ENCODE peak calls at places on chromosomes 11 and 22, in four cellular contexts. One of them, this sample, is unnamed.

GRCh38 chr11:1297576-1298473 is 11.6 kb downstream of the TOLLIP start:
- DNase-seq in small intestine: peak
- DNase-seq in H1: no peak
- DNase-seq in colonic mucosa: no peak
- DNase-seq in this sample: peak

GRCh38 chr11:9016916-9017642 is 13.3 kb upstream of the NRIP3 start:
- DNase-seq in small intestine: no peak
- DNase-seq in H1: no peak
- DNase-seq in colonic mucosa: no peak
- DNase-seq in this sample: no peak

GRCh38 chr11:97461934-97462333 is 1072.1 kb downstream of the JRKL start:
- DNase-seq in small intestine: no peak
- DNase-seq in H1: no peak
- DNase-seq in colonic mucosa: no peak
- DNase-seq in this sample: no peak

GRCh38 chr11:103622296-103622695 is 414.1 kb upstream of the DDI1 start:
- DNase-seq in small intestine: no peak
- DNase-seq in H1: no peak
- DNase-seq in colonic mucosa: no peak
- DNase-seq in this sample: no peak

GRCh38 chr11:83278351-83278750 is 7.8 kb downstream of the CCDC90B start:
- DNase-seq in small intestine: no peak
- DNase-seq in H1: no peak
- DNase-seq in colonic mucosa: no peak
- DNase-seq in this sample: no peak

GRCh38 chr11:128503231-128503991 is 83.9 kb downstream of the ETS1 start:
- DNase-seq in small intestine: no peak
- DNase-seq in H1: no peak
- DNase-seq in colonic mucosa: no peak
- DNase-seq in this sample: no peak

GRCh38 chr11:111836766-111837165 is 34.6 kb downstream of the ALG9 start:
- DNase-seq in small intestine: peak
- DNase-seq in H1: no peak
- DNase-seq in colonic mucosa: no peak
- DNase-seq in this sample: no peak

GRCh38 chr11:76293189-76293631 is 86.9 kb upstream of the WNT11 start:
- DNase-seq in small intestine: no peak
- DNase-seq in H1: no peak
- DNase-seq in colonic mucosa: no peak
- DNase-seq in this sample: no peak

GRCh38 chr22:49179886-49180682 is 647.6 kb downstream of the BRD1 start:
- DNase-seq in small intestine: no peak
- DNase-seq in H1: no peak
- DNase-seq in colonic mucosa: no peak
- DNase-seq in this sample: no peak

GRCh38 chr11:117185739-117186430 is 7.3 kb downstream of the SIDT2 start:
- DNase-seq in small intestine: no peak
- DNase-seq in H1: no peak
- DNase-seq in colonic mucosa: no peak
- DNase-seq in this sample: peak

GRCh38 chr11:114076974-114077373 is 17.5 kb downstream of the ZBTB16 start:
- DNase-seq in small intestine: no peak
- DNase-seq in H1: no peak
- DNase-seq in colonic mucosa: no peak
- DNase-seq in this sample: no peak

GRCh38 chr11:114077482-114078305 is 18.2 kb downstream of the ZBTB16 start:
- DNase-seq in small intestine: peak
- DNase-seq in H1: no peak
- DNase-seq in colonic mucosa: no peak
- DNase-seq in this sample: no peak

GRCh38 chr11:114079406-114080072 is 20.0 kb downstream of the ZBTB16 start:
- DNase-seq in small intestine: no peak
- DNase-seq in H1: no peak
- DNase-seq in colonic mucosa: no peak
- DNase-seq in this sample: no peak

GRCh38 chr11:114080219-114080618 is 20.7 kb downstream of the ZBTB16 start:
- DNase-seq in small intestine: peak
- DNase-seq in H1: no peak
- DNase-seq in colonic mucosa: no peak
- DNase-seq in this sample: no peak

GRCh38 chr11:114078423-114078822 is 18.9 kb downstream of the ZBTB16 start:
- DNase-seq in small intestine: peak
- DNase-seq in H1: no peak
- DNase-seq in colonic mucosa: no peak
- DNase-seq in this sample: no peak
- H3K27ac ChIP-seq in small intestine: peak
- H3K27ac ChIP-seq in H1: no peak
- H3K27ac ChIP-seq in colonic mucosa: no peak
- H3K27ac ChIP-seq in this sample: no peak

DNA sequence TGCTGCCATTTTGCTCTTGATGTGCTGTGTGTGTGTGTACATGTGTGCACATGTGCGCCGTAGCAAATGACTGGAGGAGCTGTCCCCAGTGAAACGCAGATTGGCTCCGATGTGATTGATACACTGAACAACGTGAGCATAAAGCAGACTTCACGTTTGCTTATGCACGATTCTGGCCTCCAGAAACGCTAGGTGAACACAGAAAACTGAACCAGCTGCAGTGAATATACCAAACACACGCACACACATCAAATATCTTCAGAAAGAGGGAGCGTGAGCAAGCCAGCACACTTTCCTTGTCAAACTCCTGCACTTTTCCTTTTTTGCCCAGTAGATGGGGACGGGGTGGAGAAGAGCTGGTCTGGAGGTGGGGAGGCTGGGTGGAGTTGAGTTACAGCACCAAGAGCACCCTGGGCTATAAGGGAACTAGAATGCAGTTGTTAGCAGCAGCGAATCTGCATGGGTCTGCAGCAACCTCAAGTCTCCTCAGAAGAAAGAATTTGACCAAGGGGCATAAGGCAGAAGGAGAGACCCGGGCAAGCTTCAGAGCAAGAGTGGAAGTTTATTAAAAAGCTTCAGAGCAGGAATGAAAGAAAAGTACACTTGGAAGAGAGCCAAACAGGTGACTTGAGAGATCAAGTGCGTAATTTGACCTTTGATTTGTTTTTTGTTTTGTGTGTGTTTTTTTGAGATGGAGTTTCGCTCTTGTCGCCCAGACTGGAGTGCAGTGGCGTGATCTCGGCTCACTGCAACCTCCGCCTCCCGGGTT is 77.8 kb upstream of the CADM1 start:
- DNase-seq in small intestine: peak
- DNase-seq in H1: no peak
- DNase-seq in colonic mucosa: peak
- DNase-seq in this sample: no peak
- H3K27ac ChIP-seq in small intestine: no peak
- H3K27ac ChIP-seq in H1: no peak
- H3K27ac ChIP-seq in colonic mucosa: no peak
- H3K27ac ChIP-seq in this sample: no peak

GRCh38 chr11:74466916-74467885 is at the start of gene KCNE3:
- DNase-seq in small intestine: peak
- DNase-seq in H1: peak
- DNase-seq in colonic mucosa: peak
- DNase-seq in this sample: peak

GRCh38 chr11:74470526-74470925 is 3.2 kb upstream of the KCNE3 start:
- DNase-seq in small intestine: no peak
- DNase-seq in H1: no peak
- DNase-seq in colonic mucosa: no peak
- DNase-seq in this sample: no peak

GRCh38 chr11:74465291-74465708 is 2.0 kb downstream of the KCNE3 start:
- DNase-seq in small intestine: peak
- DNase-seq in H1: no peak
- DNase-seq in colonic mucosa: peak
- DNase-seq in this sample: no peak

GRCh38 chr11:74468521-74469280 is 1.4 kb upstream of the KCNE3 start:
- DNase-seq in small intestine: no peak
- DNase-seq in H1: no peak
- DNase-seq in colonic mucosa: no peak
- DNase-seq in this sample: no peak

GRCh38 chr11:74468058-74468457 is 709 bp upstream of the KCNE3 start:
- DNase-seq in small intestine: no peak
- DNase-seq in H1: no peak
- DNase-seq in colonic mucosa: no peak
- DNase-seq in this sample: no peak
- H3K27ac ChIP-seq in small intestine: peak
- H3K27ac ChIP-seq in H1: no peak
- H3K27ac ChIP-seq in colonic mucosa: peak
- H3K27ac ChIP-seq in this sample: peak

GRCh38 chr11:69052343-69053168 is 3.8 kb downstream of the TPCN2 start:
- DNase-seq in small intestine: no peak
- DNase-seq in H1: no peak
- DNase-seq in colonic mucosa: no peak
- DNase-seq in this sample: no peak
- H3K27ac ChIP-seq in small intestine: no peak
- H3K27ac ChIP-seq in H1: no peak
- H3K27ac ChIP-seq in colonic mucosa: no peak
- H3K27ac ChIP-seq in this sample: no peak

GRCh38 chr22:21972806-21973205 is 9.8 kb downstream of the TOP3B start:
- DNase-seq in small intestine: no peak
- DNase-seq in H1: no peak
- DNase-seq in colonic mucosa: no peak
- DNase-seq in this sample: no peak
- H3K27ac ChIP-seq in small intestine: no peak
- H3K27ac ChIP-seq in H1: no peak
- H3K27ac ChIP-seq in colonic mucosa: no peak
- H3K27ac ChIP-seq in this sample: no peak

DNA sequence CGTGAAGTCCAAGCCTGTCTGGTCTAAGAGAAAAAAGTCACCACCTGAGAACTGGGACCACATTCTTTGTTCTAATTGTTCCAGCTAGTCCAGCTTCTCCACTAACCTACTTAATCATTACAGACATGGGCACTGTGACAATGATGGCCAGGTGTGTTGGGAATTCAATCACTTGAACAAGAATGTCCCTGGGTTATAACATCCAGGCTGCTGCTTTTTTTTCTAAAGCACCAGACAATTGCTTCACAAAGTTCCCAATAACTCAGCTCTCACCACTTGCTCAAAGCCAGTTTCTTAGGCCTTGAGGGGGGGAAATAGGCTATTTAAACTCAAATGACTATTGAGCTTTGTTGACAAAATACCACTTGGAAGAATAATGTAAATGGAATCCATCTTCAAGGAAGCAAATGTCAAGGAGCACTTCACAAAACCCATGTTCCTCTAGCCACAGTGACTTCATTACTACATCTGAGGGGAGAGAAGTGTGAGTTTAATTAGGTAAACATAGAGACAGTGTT is 80.3 kb downstream of the ME3 start:
- DNase-seq in small intestine: no peak
- DNase-seq in H1: no peak
- DNase-seq in colonic mucosa: no peak
- DNase-seq in this sample: no peak
- H3K27ac ChIP-seq in small intestine: peak
- H3K27ac ChIP-seq in H1: no peak
- H3K27ac ChIP-seq in colonic mucosa: peak
- H3K27ac ChIP-seq in this sample: peak